ENCODE peak calls at places on chromosomes 16 and 17, in four cellular contexts. One of them, this sample, is unnamed.
A peak's percentile ranks its signal among the peaks of the same experiment; 100 is the strongest.

GRCh38 chr17:74639704-74640142 is 16.2 kb upstream of the CD300E start:
- DNase-seq in astrocyte of the spinal cord: no peak
- DNase-seq in choroid plexus epithelial cell: no peak
- DNase-seq in uterus: no peak
- DNase-seq in this sample: peak; percentile 43

GRCh38 chr17:78974635-78975591 is 4.8 kb downstream of the LGALS3BP start:
- DNase-seq in astrocyte of the spinal cord: peak; percentile 75
- DNase-seq in choroid plexus epithelial cell: peak; percentile 86
- DNase-seq in uterus: peak; percentile 78
- DNase-seq in this sample: no peak

GRCh38 chr16:2160915-2161551 is 5.5 kb downstream of the TRAF7 start:
- DNase-seq in astrocyte of the spinal cord: no peak
- DNase-seq in choroid plexus epithelial cell: peak; percentile 57
- DNase-seq in uterus: peak; percentile 82
- DNase-seq in this sample: peak; percentile 42

GRCh38 chr17:28812136-28812979 is 30.2 kb downstream of the FAM222B start:
- DNase-seq in astrocyte of the spinal cord: peak; percentile 96
- DNase-seq in choroid plexus epithelial cell: peak; percentile 98
- DNase-seq in uterus: peak; percentile 95
- DNase-seq in this sample: peak; percentile 99

GRCh38 chr17:7825206-7825980 is 8.6 kb upstream of the KDM6B start:
- DNase-seq in astrocyte of the spinal cord: no peak
- DNase-seq in choroid plexus epithelial cell: no peak
- DNase-seq in uterus: no peak
- DNase-seq in this sample: no peak

GRCh38 chr16:68085259-68086071 is at the start of gene NFATC3:
- DNase-seq in astrocyte of the spinal cord: peak; percentile 98
- DNase-seq in choroid plexus epithelial cell: peak; percentile 97
- DNase-seq in uterus: peak; percentile 98
- DNase-seq in this sample: peak; percentile 97

GRCh38 chr16:2122429-2122828 is 13.3 kb downstream of the PKD1 start:
- DNase-seq in astrocyte of the spinal cord: no peak
- DNase-seq in choroid plexus epithelial cell: no peak
- DNase-seq in uterus: no peak
- DNase-seq in this sample: no peak

GRCh38 chr17:72189781-72190593 is 69.2 kb downstream of the SOX9 start:
- DNase-seq in astrocyte of the spinal cord: no peak
- DNase-seq in choroid plexus epithelial cell: no peak
- DNase-seq in uterus: no peak
- DNase-seq in this sample: no peak

GRCh38 chr16:85208181-85208580 is 95.9 kb upstream of the CIBAR2 start:
- DNase-seq in astrocyte of the spinal cord: no peak
- DNase-seq in choroid plexus epithelial cell: no peak
- DNase-seq in uterus: no peak
- DNase-seq in this sample: no peak

GRCh38 chr16:85208643-85209520 is 96.6 kb upstream of the CIBAR2 start:
- DNase-seq in astrocyte of the spinal cord: no peak
- DNase-seq in choroid plexus epithelial cell: no peak
- DNase-seq in uterus: no peak
- DNase-seq in this sample: no peak

GRCh38 chr16:85210423-85211169 is 98.3 kb upstream of the CIBAR2 start:
- DNase-seq in astrocyte of the spinal cord: peak; percentile 75
- DNase-seq in choroid plexus epithelial cell: peak; percentile 70
- DNase-seq in uterus: no peak
- DNase-seq in this sample: no peak

GRCh38 chr16:85211247-85211910 is 99.1 kb upstream of the CIBAR2 start:
- DNase-seq in astrocyte of the spinal cord: peak; percentile 67
- DNase-seq in choroid plexus epithelial cell: peak; percentile 61
- DNase-seq in uterus: no peak
- DNase-seq in this sample: no peak

GRCh38 chr16:85209526-85210121 is 97.4 kb upstream of the CIBAR2 start:
- DNase-seq in astrocyte of the spinal cord: no peak
- DNase-seq in choroid plexus epithelial cell: no peak
- DNase-seq in uterus: no peak
- DNase-seq in this sample: no peak
- TF ChIP-seq CTCF in astrocyte of the spinal cord: peak; percentile 17
- TF ChIP-seq CTCF in choroid plexus epithelial cell: peak; percentile 18
- TF ChIP-seq CTCF in uterus: peak; percentile 10
- TF ChIP-seq CTCF in this sample: no peak

GRCh38 chr16:23678430-23679273 is at the start of gene PLK1:
- DNase-seq in astrocyte of the spinal cord: peak; percentile 85
- DNase-seq in choroid plexus epithelial cell: peak; percentile 83
- DNase-seq in uterus: peak; percentile 62
- DNase-seq in this sample: peak; percentile 94
- TF ChIP-seq CTCF in astrocyte of the spinal cord: peak; percentile 43
- TF ChIP-seq CTCF in choroid plexus epithelial cell: peak; percentile 66
- TF ChIP-seq CTCF in uterus: no peak
- TF ChIP-seq CTCF in this sample: no peak

GRCh38 chr17:60231234-60231633 is 81.5 kb downstream of the CA4 start:
- DNase-seq in astrocyte of the spinal cord: peak; percentile 39
- DNase-seq in choroid plexus epithelial cell: peak; percentile 67
- DNase-seq in uterus: no peak
- DNase-seq in this sample: peak; percentile 29
- TF ChIP-seq CTCF in astrocyte of the spinal cord: peak; percentile 54
- TF ChIP-seq CTCF in choroid plexus epithelial cell: peak; percentile 70
- TF ChIP-seq CTCF in uterus: no peak
- TF ChIP-seq CTCF in this sample: peak; percentile 45

DNA sequence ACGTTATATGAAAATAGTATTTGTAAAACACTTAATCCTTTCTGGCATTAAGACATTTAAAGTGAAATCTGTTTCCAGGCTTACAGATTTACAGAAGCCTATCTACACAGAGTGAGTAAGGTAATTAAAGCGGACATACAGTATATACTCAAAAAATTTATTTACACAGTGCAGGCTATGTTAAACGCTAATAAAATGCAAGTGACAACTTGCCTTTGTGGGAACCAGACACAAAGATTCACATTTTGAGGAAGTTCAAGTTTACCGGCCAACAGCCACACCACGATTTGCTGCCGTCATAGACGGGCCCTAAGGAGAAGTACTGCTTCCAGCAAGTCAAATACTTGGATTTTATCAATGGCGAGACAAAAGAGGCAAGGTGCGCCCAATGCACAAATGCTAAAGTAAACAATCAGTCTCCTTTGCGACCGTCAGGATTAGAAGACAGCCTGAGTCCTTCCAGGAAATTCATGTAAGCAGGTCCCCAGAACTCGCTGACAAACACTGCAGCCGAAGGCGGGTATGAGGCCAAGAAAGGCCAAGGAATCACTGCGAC is 799 bp downstream of the VPS35 start:
- DNase-seq in astrocyte of the spinal cord: peak; percentile 29
- DNase-seq in choroid plexus epithelial cell: peak; percentile 35
- DNase-seq in uterus: no peak
- DNase-seq in this sample: no peak
- TF ChIP-seq CTCF in astrocyte of the spinal cord: no peak
- TF ChIP-seq CTCF in choroid plexus epithelial cell: peak; percentile 19
- TF ChIP-seq CTCF in uterus: no peak
- TF ChIP-seq CTCF in this sample: no peak